ENCODE peak calls at places on chromosomes 2 and 18, in ten cellular contexts. H is GM23338; R is aorta; A is mammary epithelial cell; O is CD8-positive, alpha-beta T cell; N is PC-9; Q is fibroblast of pulmonary artery; V is body of pancreas; K is fibroblast of lung; C is cardiac muscle cell. T is an unnamed sample.

GRCh38 chr2:27356056-27356381 is 545 bp downstream of the GTF3C2 start:
- DNase-seq in R (peak), H (peak), K (peak), A (peak), Q (peak), O (no peak), V (peak), N (peak), C (peak), T (no peak)

GRCh38 chr2:177869209-177869608 is 203.4 kb downstream of the PDE11A start:
- DNase-seq in V (no peak), R (no peak), A (no peak), C (no peak), Q (no peak), K (no peak), N (no peak), O (no peak), H (no peak), T (no peak)

GRCh38 chr2:70010222-70011111 is 49.0 kb upstream of the ASPRV1 start:
- DNase-seq in H (no peak), C (peak), Q (no peak), N (no peak), O (no peak), K (peak), R (no peak), V (peak), A (no peak), T (no peak)

GRCh38 chr2:197677483-197677882 is 2.1 kb upstream of the RFTN2 start:
- DNase-seq in C (peak), N (no peak), A (no peak), O (no peak), R (no peak), V (no peak), K (peak), H (no peak), Q (peak), T (no peak)

GRCh38 chr2:168320267-168320666 is 72.9 kb upstream of the STK39 start:
- DNase-seq in Q (no peak), R (no peak), H (no peak), V (no peak), O (no peak), C (no peak), A (peak), K (peak), N (peak), T (no peak)

GRCh38 chr18:10875836-10876235 is 273.5 kb downstream of the PIEZO2 start:
- DNase-seq in A (no peak), V (no peak), C (no peak), Q (peak), H (no peak), K (no peak), O (no peak), N (no peak), R (no peak), T (no peak)

GRCh38 chr18:27073404-27073830 is 111.7 kb downstream of the CHST9 start:
- DNase-seq in N (no peak), A (no peak), R (no peak), H (no peak), V (no peak), Q (no peak), C (no peak), K (no peak), O (no peak), T (no peak)

GRCh38 chr18:21636769-21637168 is 24.7 kb downstream of the SNRPD1 start:
- DNase-seq in V (no peak), O (no peak), K (no peak), C (no peak), N (no peak), H (no peak), R (no peak), A (no peak), Q (no peak), T (no peak)

GRCh38 chr2:222427606-222428320 is 3.4 kb downstream of the SGPP2 start:
- DNase-seq in A (peak), H (no peak), C (no peak), Q (no peak), N (no peak), R (no peak), K (no peak), O (no peak), V (no peak), T (no peak)

GRCh38 chr2:71469403-71470398 is 16.3 kb downstream of the DYSF start:
- DNase-seq in O (no peak), H (no peak), K (no peak), V (no peak), R (no peak), C (no peak), Q (no peak), A (no peak), N (no peak), T (no peak)

GRCh38 chr2:33160217-33160616 is 213.5 kb downstream of the LTBP1 start:
- DNase-seq in Q (peak), R (no peak), O (no peak), H (no peak), K (peak), N (no peak), V (no peak), C (no peak), A (no peak), T (no peak)

GRCh38 chr2:176136375-176137248 is 7.1 kb downstream of the HOXD8 start:
- DNase-seq in N (no peak), A (no peak), C (peak), H (peak), V (no peak), Q (no peak), O (no peak), R (no peak), K (no peak), T (no peak)

GRCh38 chr2:147008481-147008880 is 836.3 kb upstream of the ACVR2A start:
- DNase-seq in V (no peak), O (no peak), C (no peak), K (peak), R (no peak), N (no peak), H (no peak), Q (no peak), A (peak), T (no peak)

GRCh38 chr2:10422251-10422650 is 25.9 kb downstream of the ODC1 start:
- DNase-seq in Q (no peak), C (no peak), K (no peak), H (no peak), R (no peak), A (no peak), N (no peak), V (no peak), O (no peak), T (no peak)

GRCh38 chr2:142582317-142582716 is 295.1 kb upstream of the KYNU start:
- DNase-seq in C (no peak), V (no peak), H (peak), N (no peak), Q (no peak), R (no peak), O (no peak), A (no peak), K (no peak), T (no peak)

GRCh38 chr2:228771306-228771705 is 499.8 kb downstream of the PID1 start:
- DNase-seq in Q (no peak), A (no peak), C (no peak), R (no peak), V (peak), H (no peak), O (no peak), N (no peak), K (no peak), T (no peak)

GRCh38 chr18:62450546-62451395 is 72.1 kb upstream of the ZCCHC2 start:
- DNase-seq in N (peak), K (peak), R (peak), C (peak), A (peak), H (no peak), O (no peak), Q (peak), V (peak), T (peak)

GRCh38 chr2:70123051-70123828 is 36.0 kb downstream of the PCBP1 start:
- DNase-seq in K (peak), H (peak), V (peak), O (no peak), R (peak), A (no peak), C (peak), Q (peak), N (no peak), T (no peak)

GRCh38 chr2:5719629-5720334 is 27.6 kb downstream of the SOX11 start:
- DNase-seq in V (no peak), Q (no peak), K (no peak), R (no peak), O (no peak), H (no peak), N (no peak), C (no peak), A (no peak), T (no peak)

GRCh38 chr2:23653326-23653725 is 268.3 kb downstream of the KLHL29 start:
- DNase-seq in C (no peak), K (no peak), A (no peak), O (no peak), N (no peak), V (no peak), R (no peak), Q (no peak), H (no peak), T (no peak)

GRCh38 chr2:236863729-236864126 is 222.0 kb upstream of the COPS8 start:
- DNase-seq in R (no peak), Q (no peak), H (no peak), K (no peak), V (peak), O (no peak), C (no peak), N (no peak), A (no peak), T (no peak)

GRCh38 chr2:171160119-171160629 is 519 bp downstream of the TLK1 start:
- DNase-seq in R (peak), H (peak), Q (peak), K (peak), A (peak), N (no peak), C (peak), O (peak), V (peak), T (peak)

GRCh38 chr2:120953843-120954584 is 218.3 kb downstream of the GLI2 start:
- DNase-seq in R (no peak), O (no peak), N (no peak), H (no peak), C (no peak), Q (no peak), K (no peak), V (no peak), A (no peak), T (no peak)

GRCh38 chr2:174492963-174493431 is 6.2 kb upstream of the GPR155 start:
- DNase-seq in H (no peak), Q (no peak), O (peak), K (no peak), N (no peak), C (no peak), A (no peak), R (peak), V (no peak), T (no peak)

GRCh38 chr2:241048149-241048948 is 49.9 kb downstream of the SNED1 start:
- DNase-seq in V (no peak), O (no peak), A (no peak), R (no peak), Q (no peak), C (no peak), K (no peak), N (no peak), H (no peak), T (no peak)

GRCh38 chr18:6543330-6543908 is 128.7 kb upstream of the L3MBTL4 start:
- DNase-seq in A (peak), Q (peak), V (no peak), R (no peak), O (no peak), H (peak), K (peak), N (no peak), C (peak), T (no peak)

GRCh38 chr2:20450201-20451108 is 3.6 kb downstream of the RHOB start:
- DNase-seq in O (no peak), A (no peak), K (peak), C (peak), V (peak), R (peak), Q (peak), N (peak), H (peak), T (peak)

GRCh38 chr2:105812180-105813044 is 67.7 kb downstream of the NCK2 start:
- DNase-seq in V (peak), R (peak), C (peak), N (no peak), H (no peak), A (peak), O (no peak), Q (peak), K (peak), T (peak)

GRCh38 chr2:70411489-70412081 is 109.7 kb upstream of the FAM136A start:
- DNase-seq in A (no peak), N (no peak), H (no peak), Q (no peak), C (no peak), O (no peak), R (no peak), K (no peak), V (no peak), T (no peak)

GRCh38 chr2:77512521-77512920 is 9.7 kb downstream of the LRRTM4 start:
- DNase-seq in K (peak), A (no peak), O (no peak), C (no peak), V (no peak), R (no peak), H (no peak), N (no peak), Q (no peak), T (no peak)

GRCh38 chr2:77507657-77508056 is 14.5 kb downstream of the LRRTM4 start:
- DNase-seq in R (no peak), Q (no peak), K (no peak), C (no peak), V (no peak), A (no peak), H (peak), O (no peak), N (no peak), T (no peak)

GRCh38 chr2:77508511-77508910 is 13.7 kb downstream of the LRRTM4 start:
- DNase-seq in A (no peak), V (no peak), K (no peak), N (no peak), H (no peak), O (no peak), C (no peak), R (no peak), Q (no peak), T (no peak)

DNA sequence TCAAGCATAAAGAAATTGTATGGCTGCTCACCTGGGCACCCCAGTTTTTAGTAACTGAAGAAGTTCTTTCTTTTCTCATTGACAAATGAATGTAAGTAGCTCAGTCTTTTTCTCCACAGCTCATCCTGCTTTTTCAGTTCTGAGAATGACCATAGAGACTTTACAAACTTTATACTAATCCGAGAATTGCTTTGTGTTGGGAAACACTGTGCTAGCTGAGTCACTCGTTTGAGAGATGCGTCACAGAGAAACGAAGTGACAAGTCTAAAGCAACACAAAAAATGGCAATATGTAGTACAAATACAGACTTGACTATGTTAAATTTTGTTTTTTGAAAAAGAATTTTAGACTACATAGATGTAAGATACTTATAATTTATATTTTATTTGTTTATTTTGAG is 9.0 kb downstream of the LRRTM4 start:
- DNase-seq in C (no peak), Q (no peak), K (peak), H (no peak), O (no peak), N (no peak), A (no peak), V (no peak), R (no peak), T (no peak)
- H3K4me3 ChIP-seq in C (no peak), Q (no peak), K (no peak), H (no peak), O (no peak), N (no peak), A (no peak), V (no peak), R (no peak), T (no peak)

GRCh38 chr2:46131-46470 is 204 bp downstream of the FAM110C start:
- DNase-seq in V (no peak), A (no peak), H (peak), Q (no peak), K (no peak), R (no peak), N (no peak), O (no peak), C (no peak), T (no peak)
- H3K4me3 ChIP-seq in V (peak), A (peak), H (peak), Q (no peak), K (no peak), R (peak), N (peak), O (peak), C (peak), T (peak)

GRCh38 chr2:151410485-151410833 is 757 bp downstream of the RIF1 start:
- DNase-seq in A (peak), N (no peak), O (peak), C (peak), H (peak), R (peak), V (no peak), Q (peak), K (peak), T (no peak)
- H3K4me3 ChIP-seq in A (peak), N (peak), O (peak), C (peak), H (peak), R (peak), V (peak), Q (peak), K (peak), T (peak)

GRCh38 chr2:162327806-162328205 is 9.3 kb upstream of the IFIH1 start:
- DNase-seq in A (no peak), N (no peak), Q (no peak), H (no peak), R (no peak), K (no peak), O (no peak), C (no peak), V (no peak), T (no peak)
- H3K4me3 ChIP-seq in A (no peak), N (no peak), Q (no peak), H (no peak), R (no peak), K (no peak), O (no peak), C (no peak), V (no peak), T (no peak)

DNA sequence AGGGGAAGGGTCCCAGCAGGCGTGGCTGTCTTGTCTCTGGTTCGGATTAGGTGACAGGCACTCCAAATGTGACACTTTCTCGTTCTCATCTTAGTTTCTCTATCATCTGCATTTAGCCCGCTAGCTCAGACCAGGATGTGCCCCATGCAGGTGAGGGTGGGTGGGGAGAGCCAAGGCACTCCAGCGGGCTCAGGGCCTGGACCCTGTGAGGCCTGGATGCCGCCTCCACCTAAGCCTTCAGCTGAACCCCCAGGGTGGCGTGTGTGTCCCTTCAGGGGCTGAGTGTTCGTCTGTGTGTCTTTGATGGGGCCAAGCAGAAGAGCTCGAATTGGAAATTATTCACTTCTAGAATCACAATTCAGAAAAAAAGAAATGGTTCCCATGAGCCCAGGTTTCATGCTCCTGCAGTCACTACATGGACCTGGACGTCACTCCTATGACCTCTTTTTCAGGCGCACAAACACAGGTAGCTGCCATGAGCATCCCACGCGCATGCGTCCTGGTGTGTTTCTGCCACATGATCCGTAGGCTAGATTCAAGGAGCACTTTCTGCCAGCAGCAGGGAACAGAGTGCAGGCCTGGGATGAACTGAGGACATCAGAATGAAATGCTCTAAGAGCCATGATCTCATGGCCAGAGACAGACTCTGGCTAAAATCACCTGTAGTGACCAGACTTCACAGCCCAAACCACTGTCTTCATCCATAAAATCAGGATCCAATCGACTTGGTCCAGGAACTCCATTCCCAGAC is 25.8 kb downstream of the CIDEA start:
- DNase-seq in C (no peak), Q (no peak), A (no peak), O (no peak), K (no peak), H (no peak), N (no peak), V (no peak), R (no peak), T (no peak)
- H3K4me3 ChIP-seq in C (no peak), Q (peak), A (no peak), O (no peak), K (no peak), H (no peak), N (no peak), V (no peak), R (peak), T (no peak)

GRCh38 chr2:234978466-234979203 is 26.8 kb downstream of the SH3BP4 start:
- DNase-seq in C (peak), Q (peak), O (no peak), K (peak), R (no peak), V (peak), A (peak), H (no peak), N (peak), T (no peak)
- H3K4me3 ChIP-seq in C (no peak), Q (no peak), O (no peak), K (no peak), R (no peak), V (no peak), A (peak), H (no peak), N (no peak), T (no peak)

DNA sequence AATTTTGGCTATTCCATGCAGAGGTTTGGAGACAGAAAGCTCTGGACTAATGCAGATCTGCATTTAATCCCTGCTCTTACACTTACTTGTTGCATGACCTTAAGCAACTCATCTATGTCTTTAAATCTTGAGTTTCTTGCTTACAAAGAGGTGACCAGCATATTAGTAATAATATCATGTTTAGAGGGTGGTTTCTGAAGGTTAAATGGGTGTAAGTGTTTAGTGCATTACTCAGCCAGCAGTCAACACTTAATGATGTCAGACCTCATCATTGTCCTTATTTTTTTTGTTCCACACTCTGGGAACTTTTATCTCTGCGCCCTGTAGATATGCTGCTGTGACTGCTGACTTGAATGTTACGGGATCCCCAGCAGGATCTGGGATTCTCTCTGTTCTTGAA is 1.7 kb downstream of the IL1RL1 start:
- DNase-seq in H (no peak), C (peak), R (no peak), K (peak), Q (peak), O (no peak), A (peak), V (no peak), N (peak), T (no peak)
- H3K4me3 ChIP-seq in H (no peak), C (no peak), R (no peak), K (no peak), Q (no peak), O (no peak), A (no peak), V (no peak), N (no peak), T (no peak)

GRCh38 chr2:85741811-85742507 is 11.8 kb upstream of the ATOH8 start:
- DNase-seq in Q (peak), A (peak), O (no peak), N (no peak), H (no peak), K (peak), V (peak), C (peak), R (peak), T (peak)
- H3K4me3 ChIP-seq in Q (no peak), A (no peak), O (no peak), N (no peak), H (no peak), K (no peak), V (no peak), C (no peak), R (no peak), T (no peak)

GRCh38 chr2:101622633-101623521 is 74.6 kb upstream of the MAP4K4 start:
- DNase-seq in C (no peak), A (no peak), N (no peak), Q (no peak), K (no peak), R (no peak), V (no peak), O (no peak), H (no peak), T (no peak)
- H3K4me3 ChIP-seq in C (no peak), A (no peak), N (no peak), Q (no peak), K (no peak), R (no peak), V (no peak), O (no peak), H (no peak), T (no peak)

T was measured in retinal pigment epithelial cell.